ENCODE peak calls at places on chromosome 16, in four cellular contexts. H is mesendoderm, M is neuronal stem cell, U is H9. R is an unnamed sample.
A peak's percentile ranks its signal among the peaks of the same experiment; 100 is the strongest.

GRCh38 chr16:58716468-58716867 is 17.6 kb downstream of the GOT2 start:
- DNase-seq in H (no peak), M (no peak), U (no peak), R (peak; percentile 13)

GRCh38 chr16:25875956-25876608 is 184.3 kb downstream of the HS3ST4 start:
- DNase-seq in H (no peak), M (no peak), U (no peak), R (no peak)

GRCh38 chr16:88978608-88979346 is 1.8 kb upstream of the CBFA2T3 start:
- DNase-seq in H (no peak), M (no peak), U (no peak), R (no peak)

GRCh38 chr16:82881517-82881916 is 254.7 kb downstream of the CDH13 start:
- DNase-seq in H (peak; percentile 34), M (peak; percentile 4), U (no peak), R (no peak)

GRCh38 chr16:3652373-3653037 is 2.0 kb upstream of the DNASE1 start:
- DNase-seq in H (no peak), M (no peak), U (no peak), R (no peak)

GRCh38 chr16:88726408-88726749 is 20.1 kb downstream of the CTU2 start:
- DNase-seq in H (no peak), M (no peak), U (no peak), R (no peak)

GRCh38 chr16:80527297-80527696 is 13.5 kb upstream of the DYNLRB2 start:
- DNase-seq in H (peak; percentile 66), M (peak; percentile 11), U (peak; percentile 69), R (peak; percentile 11)

GRCh38 chr16:22692034-22692433 is 121.9 kb upstream of the HS3ST2 start:
- DNase-seq in H (no peak), M (no peak), U (no peak), R (no peak)

GRCh38 chr16:75379911-75380847 is 53.1 kb downstream of the CFDP1 start:
- DNase-seq in H (no peak), M (no peak), U (no peak), R (no peak)

GRCh38 chr16:19008245-19008644 is 24.5 kb downstream of the TMC7 start:
- DNase-seq in H (peak; percentile 7), M (no peak), U (no peak), R (peak; percentile 87)

GRCh38 chr16:11255737-11256656 is at the start of gene SOCS1:
- DNase-seq in H (peak; percentile 93), M (peak; percentile 86), U (peak; percentile 86), R (peak; percentile 84)

GRCh38 chr16:81442220-81442908 is 2.2 kb upstream of the CMIP start:
- DNase-seq in H (no peak), M (no peak), U (no peak), R (no peak)

GRCh38 chr16:87674405-87674804 is 72.1 kb downstream of the JPH3 start:
- DNase-seq in H (no peak), M (no peak), U (no peak), R (no peak)

GRCh38 chr16:87828071-87828971 is 41.0 kb downstream of the SLC7A5 start:
- DNase-seq in H (no peak), M (no peak), U (no peak), R (no peak)

GRCh38 chr16:67177743-67178699 is 5.7 kb downstream of the MATCAP1 start:
- DNase-seq in H (peak; percentile 92), M (no peak), U (peak; percentile 97), R (peak; percentile 40)

GRCh38 chr16:16861546-16861945 is 482.6 kb downstream of the NPIPA7 start:
- DNase-seq in H (peak; percentile 55), M (peak; percentile 55), U (peak; percentile 56), R (peak; percentile 32)

GRCh38 chr16:59355704-59356103 is 621.6 kb upstream of the GOT2 start:
- DNase-seq in H (peak; percentile 80), M (no peak), U (no peak), R (no peak)

GRCh38 chr16:24135624-24136296 is 120.4 kb upstream of the CACNG3 start:
- DNase-seq in H (peak; percentile 88), M (no peak), U (peak; percentile 39), R (no peak)

GRCh38 chr16:58649707-58650106 is 20.1 kb upstream of the CNOT1 start:
- DNase-seq in H (no peak), M (no peak), U (no peak), R (no peak)

GRCh38 chr16:54318941-54319340 is 32.4 kb upstream of the IRX3 start:
- DNase-seq in H (no peak), M (no peak), U (no peak), R (no peak)

GRCh38 chr16:68233835-68234187 is 2.1 kb downstream of the ESRP2 start:
- DNase-seq in H (no peak), M (no peak), U (no peak), R (no peak)

GRCh38 chr16:49859139-49859947 is 3.4 kb upstream of the ZNF423 start:
- DNase-seq in H (no peak), M (no peak), U (peak; percentile 51), R (no peak)

GRCh38 chr16:81455006-81455405 is 10.4 kb downstream of the CMIP start:
- DNase-seq in H (no peak), M (no peak), U (no peak), R (no peak)

GRCh38 chr16:72195609-72196008 is 23.7 kb upstream of the PMFBP1 start:
- DNase-seq in H (peak; percentile 47), M (peak; percentile 20), U (peak; percentile 67), R (no peak)

GRCh38 chr16:86567701-86568571 is 1.3 kb downstream of the FOXC2 start:
- DNase-seq in H (peak; percentile 33), M (no peak), U (peak; percentile 47), R (peak; percentile 39)

GRCh38 chr16:49127103-49127502 is 154.5 kb downstream of the CBLN1 start:
- DNase-seq in H (peak; percentile 50), M (peak; percentile 46), U (no peak), R (no peak)

GRCh38 chr16:1147027-1147426 is 5.9 kb upstream of the CACNA1H start:
- DNase-seq in H (no peak), M (no peak), U (no peak), R (no peak)

GRCh38 chr16:20510323-20510722 is 59.0 kb downstream of the ACSM2A start:
- DNase-seq in H (no peak), M (no peak), U (no peak), R (no peak)

GRCh38 chr16:1054660-1055556 is 17.6 kb upstream of the SSTR5 start:
- DNase-seq in H (peak; percentile 54), M (peak; percentile 75), U (peak; percentile 84), R (peak; percentile 29)

GRCh38 chr16:22353188-22353919 is 21.1 kb downstream of the CDR2 start:
- DNase-seq in H (peak; percentile 83), M (no peak), U (no peak), R (peak; percentile 89)

GRCh38 chr16:63289834-63290460 is 1253.7 kb upstream of the CDH8 start:
- DNase-seq in H (peak; percentile 70), M (peak; percentile 51), U (peak; percentile 68), R (no peak)

GRCh38 chr16:27511657-27512056 is 38.1 kb downstream of the GTF3C1 start:
- DNase-seq in H (no peak), M (no peak), U (no peak), R (no peak)

GRCh38 chr16:17556276-17557052 is 85.7 kb upstream of the XYLT1 start:
- DNase-seq in H (peak; percentile 63), M (peak; percentile 26), U (peak; percentile 41), R (peak; percentile 33)

GRCh38 chr16:23679274-23679985 is 741 bp downstream of the PLK1 start:
- DNase-seq in H (peak; percentile 78), M (peak; percentile 11), U (peak; percentile 41), R (peak; percentile 57)

GRCh38 chr16:53518550-53519416 is 15.8 kb upstream of the AKTIP start:
- DNase-seq in H (no peak), M (no peak), U (no peak), R (peak; percentile 54)

GRCh38 chr16:83722501-83723183 is 85.1 kb upstream of the HSBP1 start:
- DNase-seq in H (no peak), M (no peak), U (no peak), R (no peak)

GRCh38 chr16:28279006-28279405 is 13.3 kb upstream of the SBK1 start:
- DNase-seq in H (no peak), M (no peak), U (no peak), R (no peak)

GRCh38 chr16:74667215-74667765 is 613 bp upstream of the RFWD3 start:
- DNase-seq in H (peak; percentile 54), M (peak; percentile 20), U (peak; percentile 55), R (peak; percentile 3)

GRCh38 chr16:88536971-88537751 is 33.0 kb upstream of the ZC3H18 start:
- DNase-seq in H (no peak), M (no peak), U (peak; percentile 49), R (no peak)

GRCh38 chr16:14051110-14051729 is 19.9 kb upstream of the MRTFB start:
- DNase-seq in H (peak; percentile 29), M (no peak), U (no peak), R (no peak)
- H3K4ac ChIP-seq in H (no peak overlapping the region), M (no peak overlapping the region), U (no peak overlapping the region), R (no peak overlapping the region)

GRCh38 chr16:2335286-2335895 is 5.1 kb downstream of the ABCA3 start:
- DNase-seq in H (no peak), M (no peak), U (no peak), R (no peak)
- H3K4ac ChIP-seq in H (no peak overlapping the region), M (no peak overlapping the region), U (no peak overlapping the region), R (no peak overlapping the region)

GRCh38 chr16:4944333-4945281 is 7.7 kb upstream of the PPL start:
- DNase-seq in H (peak; percentile 93), M (no peak), U (peak; percentile 90), R (peak; percentile 97)

GRCh38 chr16:4948903-4949766 is 9.0 kb upstream of the SEC14L5 start:
- DNase-seq in H (no peak), M (no peak), U (no peak), R (no peak)

GRCh38 chr16:4947722-4948503 is 10.2 kb upstream of the SEC14L5 start:
- DNase-seq in H (peak; percentile 91), M (peak; percentile 71), U (peak; percentile 81), R (no peak)

GRCh38 chr16:4945560-4946502 is 8.9 kb upstream of the PPL start:
- DNase-seq in H (no peak), M (no peak), U (no peak), R (no peak)

DNA sequence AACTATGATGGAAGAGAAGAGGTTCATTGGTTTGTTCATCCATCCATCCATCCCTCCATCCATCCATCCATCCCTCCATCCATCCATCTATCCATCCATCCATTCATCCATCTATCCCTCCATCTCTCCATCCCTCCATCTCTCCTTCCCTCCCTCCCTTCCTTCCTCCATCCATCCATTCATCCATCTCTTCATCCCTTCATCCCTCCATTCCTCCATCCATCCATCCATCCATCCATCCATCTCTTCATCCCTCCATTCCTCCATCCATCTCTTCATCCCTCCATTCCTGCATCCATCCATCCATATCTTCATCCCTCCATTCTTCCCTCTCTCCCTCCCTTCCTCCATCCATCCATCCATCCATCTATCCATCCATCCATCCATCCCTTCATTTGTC is 10.0 kb upstream of the PPL start:
- DNase-seq in H (no peak), M (no peak), U (no peak), R (no peak)
- H3K4ac ChIP-seq in H (no peak overlapping the region), M (no peak overlapping the region), U (no peak overlapping the region), R (no peak overlapping the region)

DNA sequence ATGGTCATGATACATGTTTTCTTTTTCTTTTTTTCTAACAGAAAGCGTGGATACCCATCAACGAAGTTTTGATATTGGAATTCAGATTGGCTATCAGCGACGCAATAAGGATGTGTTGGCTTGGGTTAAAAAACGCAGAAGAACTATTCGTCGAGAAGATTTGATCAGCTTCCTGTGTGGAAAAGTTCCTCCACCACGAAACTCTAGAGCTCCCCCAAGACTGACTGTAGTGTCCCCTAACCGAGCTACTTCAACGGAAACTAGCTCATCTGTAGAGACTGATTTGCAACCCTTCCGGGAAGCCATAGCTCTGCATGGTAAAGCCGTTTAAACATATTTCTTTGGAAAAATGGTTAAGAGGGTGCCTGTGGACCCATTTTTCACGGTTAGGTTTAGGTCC is 11.5 kb downstream of the HAPSTR1 start:
- DNase-seq in H (no peak), M (no peak), U (no peak), R (no peak)
- H3K4ac ChIP-seq in H (no peak overlapping the region), M (no peak overlapping the region), U (no peak overlapping the region), R (no peak overlapping the region)